ENCODE peak calls at places on chromosomes 3 and 15, in seven cellular contexts. K is neuronal stem cell, E is IMR-90, Y is H9, F is trophoblast cell, X is H1, I is mesendoderm. A is an unnamed sample.

GRCh38 chr3:54756330-54756731 is 171.5 kb downstream of the LRTM1 start:
- DNase-seq in K (no peak), E (peak; percentile 94), Y (no peak), F (no peak), X (no peak), I (peak; percentile 57), A (peak; percentile 97)

GRCh38 chr15:98755138-98755537 is 106.8 kb downstream of the IGF1R start:
- DNase-seq in K (no peak), E (peak; percentile 29), Y (no peak), F (no peak), X (no peak), I (no peak), A (no peak)

GRCh38 chr3:88003115-88003755 is 55.6 kb downstream of the CGGBP1 start:
- DNase-seq in K (peak; percentile 41), E (peak; percentile 49), Y (no peak), F (no peak), X (no peak), I (peak; percentile 53), A (peak; percentile 69)

GRCh38 chr3:198113219-198114053 is 153.4 kb downstream of the LMLN start:
- DNase-seq in K (no peak), E (no peak), Y (peak; percentile 53), F (no peak), X (peak; percentile 54), I (peak; percentile 5), A (peak; percentile 3)

GRCh38 chr3:122689587-122689986 is 8.9 kb downstream of the PARP14 start:
- DNase-seq in K (no peak), E (peak; percentile 39), Y (no peak), F (no peak), X (no peak), I (no peak), A (peak; percentile 84)

GRCh38 chr3:157301755-157302154 is 134.9 kb upstream of the PTX3 start:
- DNase-seq in K (no peak), E (no peak), Y (no peak), F (no peak), X (no peak), I (no peak), A (no peak)

GRCh38 chr15:99051308-99051707 is 43.7 kb upstream of the PGPEP1L start:
- DNase-seq in K (no peak), E (no peak), Y (no peak), F (no peak), X (no peak), I (no peak), A (no peak)

GRCh38 chr15:62488383-62488782 is 323.3 kb upstream of the C2CD4B start:
- DNase-seq in K (no peak), E (no peak), Y (no peak), F (no peak), X (no peak), I (no peak), A (no peak)

GRCh38 chr15:82135645-82136044 is 89.8 kb upstream of the MEX3B start:
- DNase-seq in K (no peak), E (peak; percentile 70), Y (no peak), F (no peak), X (no peak), I (no peak), A (no peak)

GRCh38 chr3:8658326-8659212 is 14.0 kb upstream of the SSUH2 start:
- DNase-seq in K (no peak), E (peak; percentile 21), Y (no peak), F (no peak), X (no peak), I (no peak), A (no peak)

GRCh38 chr3:99544819-99545281 is 93.5 kb upstream of the COL8A1 start:
- DNase-seq in K (no peak), E (peak; percentile 34), Y (no peak), F (peak; percentile 81), X (no peak), I (no peak), A (peak; percentile 40)

GRCh38 chr3:47082519-47082918 is 81.4 kb downstream of the SETD2 start:
- DNase-seq in K (no peak), E (peak; percentile 89), Y (no peak), F (no peak), X (no peak), I (no peak), A (peak; percentile 88)

GRCh38 chr15:94002026-94002425 is 229.3 kb upstream of the MCTP2 start:
- DNase-seq in K (no peak), E (no peak), Y (no peak), F (no peak), X (no peak), I (peak; percentile 11), A (no peak)
- H3K4ac ChIP-seq in K (no peak overlapping the region), E (no peak overlapping the region), Y (no peak overlapping the region), F (no peak overlapping the region), X (no peak overlapping the region), I (no peak overlapping the region), A (no peak overlapping the region)

DNA sequence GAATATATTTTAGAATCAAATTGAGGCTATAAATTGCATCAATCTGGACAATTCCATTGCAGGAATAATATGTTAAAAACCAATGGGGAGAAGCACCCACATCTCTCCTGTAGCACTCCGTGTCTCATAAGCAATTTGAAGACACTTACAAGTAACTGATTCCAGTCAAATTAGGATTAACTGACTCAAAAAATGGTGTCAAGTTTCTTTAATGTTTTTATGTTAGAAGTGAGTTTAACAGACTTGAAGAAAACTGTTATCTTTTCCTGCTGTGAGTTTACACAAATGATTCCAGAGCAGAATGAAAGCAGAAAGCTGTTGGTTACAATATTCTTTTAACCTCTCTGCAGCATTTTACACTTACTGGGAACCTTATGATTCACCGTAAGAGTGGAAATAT is 23.2 kb downstream of the RLBP1 start:
- DNase-seq in K (no peak), E (no peak), Y (no peak), F (no peak), X (no peak), I (no peak), A (no peak)
- H3K4me1 ChIP-seq in K (peaks cover 33% of the 10 kb centered on the region), E (peaks cover 9% of the 10 kb centered on the region), Y (peaks cover 7% of the 10 kb centered on the region), F (peaks cover 6% of the 10 kb centered on the region), X (peaks cover 9% of the 10 kb centered on the region), I (peaks cover 12% of the 10 kb centered on the region), A (peaks cover 3% of the 10 kb centered on the region)

GRCh38 chr3:15649341-15649740 is 47.8 kb downstream of the BTD start:
- DNase-seq in K (no peak), E (no peak), Y (no peak), F (no peak), X (no peak), I (no peak), A (no peak)
- H3K4ac ChIP-seq in K (no peak overlapping the region), E (peak overlapping the region; percentile 84), Y (no peak overlapping the region), F (no peak overlapping the region), X (no peak overlapping the region), I (no peak overlapping the region), A (no peak overlapping the region)

GRCh38 chr15:92118162-92118935 is 264.8 kb downstream of the SLCO3A1 start:
- DNase-seq in K (no peak), E (peak; percentile 39), Y (peak; percentile 65), F (no peak), X (no peak), I (peak; percentile 73), A (no peak)
- H3K4me1 ChIP-seq in K (peaks cover 12% of the 10 kb centered on the region), E (peaks cover 2% of the 10 kb centered on the region), Y (peaks cover 12% of the 10 kb centered on the region), F (peaks cover 10% of the 10 kb centered on the region), X (peaks cover 26% of the 10 kb centered on the region), I (peaks cover 3% of the 10 kb centered on the region), A (no peaks in the 10 kb centered on the region)

GRCh38 chr15:60706145-60706544 is 227.2 kb upstream of the ICE2 start:
- DNase-seq in K (no peak), E (no peak), Y (no peak), F (no peak), X (no peak), I (peak; percentile 14), A (no peak)
- H3K4ac ChIP-seq in K (no peak overlapping the region), E (no peak overlapping the region), Y (no peak overlapping the region), F (no peak overlapping the region), X (no peak overlapping the region), I (no peak overlapping the region), A (no peak overlapping the region)

DNA sequence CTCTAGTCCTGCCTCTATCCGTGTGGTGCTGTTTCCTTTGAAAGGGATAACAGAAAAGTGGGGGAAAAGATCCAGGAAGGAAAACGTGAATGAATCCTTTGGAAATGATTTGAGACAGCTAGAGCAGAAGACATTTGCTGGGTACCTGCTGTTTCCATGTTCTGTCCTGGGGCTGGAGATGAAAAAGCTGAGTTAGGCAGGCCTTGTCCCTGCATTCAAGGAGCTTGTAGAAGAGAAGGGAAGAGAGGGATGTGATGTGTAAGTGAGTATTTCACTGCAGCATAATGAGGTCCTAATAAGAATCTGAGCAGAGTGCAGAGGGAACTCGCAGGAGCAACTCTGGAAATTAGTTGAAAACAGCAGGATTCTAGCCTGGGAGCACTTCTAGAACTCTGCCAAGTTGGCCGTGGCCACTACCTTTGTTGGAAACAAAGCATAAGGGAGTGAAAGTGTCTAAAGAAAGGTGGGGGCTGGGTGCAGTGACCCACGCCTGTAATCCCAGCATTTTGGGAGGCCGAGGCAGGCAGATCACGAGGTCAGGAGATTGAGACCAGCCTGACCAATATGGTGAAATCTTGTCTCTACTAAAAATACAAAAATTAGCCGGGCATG is 13.8 kb upstream of the SEMA4B start:
- DNase-seq in K (no peak), E (no peak), Y (no peak), F (no peak), X (no peak), I (no peak), A (no peak)
- H3K4me1 ChIP-seq in K (peaks cover 11% of the 10 kb centered on the region), E (peaks cover 14% of the 10 kb centered on the region), Y (no peaks in the 10 kb centered on the region), F (peaks cover 9% of the 10 kb centered on the region), X (no peaks in the 10 kb centered on the region), I (no peaks in the 10 kb centered on the region), A (peaks cover 27% of the 10 kb centered on the region)